ENCODE peak calls at places on chromosomes 16 and 17, in nine cellular contexts. D is activated naive CD4-positive, alpha-beta T cell treated with anti-CD3 and anti-CD28 coated beads, Interleukin-2, amount 50 U/mL, for 72 hours; R is activated T-cell treated with anti-CD3 and anti-CD28 coated beads, Interleukin-2, amount 50 U/mL, for 72 hours; S is activated CD4-positive, alpha-beta memory T cell treated with anti-CD3 and anti-CD28 coated beads for 36 hours; Z is heart left ventricle; Y is suprapubic skin; K is AG10803; U is HS-27A; E is dermis blood vessel endothelial cell. M is an unnamed sample.

GRCh38 chr17:69434164-69434579 is 19.7 kb downstream of the MAP2K6 start:
- DNase-seq in R (no peak), E (peak), U (no peak), S (no peak), D (no peak), Z (no peak), K (no peak), Y (no peak), M (no peak)

GRCh38 chr16:3646348-3646920 is 8.1 kb upstream of the DNASE1 start:
- DNase-seq in S (peak), E (peak), R (no peak), U (no peak), K (no peak), D (no peak), Z (no peak), Y (peak), M (no peak)

GRCh38 chr16:50878966-50879615 is 137.2 kb downstream of the CYLD start:
- DNase-seq in U (no peak), R (no peak), Z (no peak), Y (no peak), K (no peak), E (no peak), D (no peak), S (no peak), M (no peak)

GRCh38 chr16:53207810-53208752 is 153.3 kb downstream of the CHD9 start:
- DNase-seq in K (peak), U (peak), Y (no peak), Z (peak), R (no peak), S (no peak), D (no peak), E (peak), M (peak)

GRCh38 chr17:33142703-33143299 is 150.3 kb downstream of the ASIC2 start:
- DNase-seq in D (no peak), Y (no peak), U (no peak), K (peak), Z (no peak), R (no peak), E (peak), S (peak), M (no peak)

GRCh38 chr17:32497431-32498205 is 10.8 kb downstream of the CDK5R1 start:
- DNase-seq in U (no peak), K (no peak), Z (no peak), S (no peak), D (no peak), E (peak), Y (no peak), R (no peak), M (no peak)

GRCh38 chr16:51048544-51048943 is 102.5 kb downstream of the SALL1 start:
- DNase-seq in K (peak), Z (no peak), U (no peak), S (no peak), E (no peak), D (no peak), R (no peak), Y (no peak), M (no peak)

GRCh38 chr16:57562066-57562465 is 19.6 kb downstream of the ADGRG5 start:
- DNase-seq in U (no peak), E (no peak), R (no peak), S (no peak), Y (no peak), K (no peak), D (no peak), Z (no peak), M (no peak)

GRCh38 chr16:87982491-87983415 is 31.5 kb downstream of the BANP start:
- DNase-seq in S (no peak), R (no peak), Z (no peak), K (no peak), Y (no peak), U (no peak), D (no peak), E (no peak), M (no peak)

GRCh38 chr17:58242171-58242784 is 3.9 kb downstream of the LPO start:
- DNase-seq in D (no peak), E (no peak), Y (no peak), K (no peak), Z (no peak), R (peak), U (no peak), S (peak), M (no peak)

GRCh38 chr17:40952675-40953074 is 14.1 kb downstream of the KRT39 start:
- DNase-seq in Z (no peak), E (no peak), R (no peak), S (no peak), Y (no peak), U (no peak), K (peak), D (no peak), M (no peak)

GRCh38 chr16:54277845-54278703 is 8.5 kb downstream of the IRX3 start:
- DNase-seq in S (no peak), Y (peak), D (no peak), K (no peak), Z (no peak), U (no peak), E (no peak), R (no peak), M (peak)

GRCh38 chr16:3054965-3055733 is 8.8 kb downstream of the MMP25 start:
- DNase-seq in D (no peak), Z (no peak), Y (no peak), S (peak), E (no peak), U (no peak), R (no peak), K (no peak), M (no peak)

GRCh38 chr17:46061435-46061834 is 62.4 kb downstream of the STH start:
- DNase-seq in Z (no peak), E (peak), Y (no peak), D (no peak), U (no peak), S (no peak), R (no peak), K (no peak), M (no peak)

GRCh38 chr16:73214825-73215481 is 167.0 kb upstream of the ZFHX3 start:
- DNase-seq in K (peak), S (no peak), U (peak), D (no peak), Y (no peak), Z (no peak), E (no peak), R (no peak), M (no peak)

GRCh38 chr17:79948918-79949645 is 86.6 kb downstream of the TBC1D16 start:
- DNase-seq in Y (peak), K (no peak), D (peak), R (no peak), E (no peak), Z (peak), U (no peak), S (no peak), M (no peak)

GRCh38 chr16:4505356-4506153 is 29.4 kb downstream of the HMOX2 start:
- DNase-seq in K (no peak), E (no peak), S (peak), D (peak), U (no peak), Z (no peak), R (peak), Y (no peak), M (no peak)

GRCh38 chr16:30366511-30366910 is 3.8 kb downstream of the TBC1D10B start:
- DNase-seq in Z (no peak), D (no peak), E (no peak), U (no peak), S (no peak), R (no peak), K (no peak), Y (no peak), M (no peak)

GRCh38 chr17:63546308-63547082 is 3.8 kb upstream of the DCAF7 start:
- DNase-seq in E (no peak), S (no peak), Z (no peak), R (no peak), Y (no peak), K (no peak), D (no peak), U (no peak), M (no peak)

GRCh38 chr16:68644715-68645493 is at the start of gene CDH3:
- DNase-seq in D (no peak), S (peak), U (no peak), Z (no peak), K (no peak), Y (no peak), E (peak), R (peak), M (no peak)

GRCh38 chr17:61492759-61493526 is 40.7 kb downstream of the TBX4 start:
- DNase-seq in Y (no peak), K (peak), D (no peak), E (no peak), U (no peak), S (no peak), R (peak), Z (no peak), M (no peak)

GRCh38 chr17:46128453-46128852 is 64.8 kb downstream of the KANSL1 start:
- DNase-seq in D (no peak), Z (no peak), U (no peak), K (no peak), R (no peak), E (no peak), Y (no peak), S (no peak), M (no peak)

GRCh38 chr16:85153046-85153445 is 40.8 kb upstream of the CIBAR2 start:
- DNase-seq in U (no peak), R (no peak), E (no peak), K (no peak), Y (no peak), S (no peak), D (no peak), Z (no peak), M (no peak)

GRCh38 chr17:49076575-49077384 is 55.8 kb upstream of the B4GALNT2 start:
- DNase-seq in D (no peak), Z (no peak), S (no peak), R (no peak), E (peak), K (peak), U (no peak), Y (no peak), M (no peak)

GRCh38 chr17:18961634-18962493 is 9.9 kb downstream of the SLC5A10 start:
- DNase-seq in D (no peak), Y (no peak), R (peak), K (peak), S (peak), U (no peak), E (peak), Z (no peak), M (no peak)

GRCh38 chr16:62657116-62657515 is 620.9 kb upstream of the CDH8 start:
- DNase-seq in K (no peak), U (no peak), R (no peak), E (no peak), Y (no peak), S (no peak), Z (no peak), D (no peak), M (no peak)